ENCODE peak calls at places on chromosomes 1 and 21, in five cellular contexts. U, O, S, Y and K are unnamed samples.

GRCh38 chr1:197660389-197660788 is 114.9 kb downstream of the DENND1B start:
- DNase-seq in Y (no peak), O (no peak), U (no peak), S (no peak), K (no peak)

GRCh38 chr21:45004481-45005263 is 64.8 kb downstream of the SLX9 start:
- DNase-seq in U (no peak), O (no peak), S (no peak), Y (no peak), K (no peak)

GRCh38 chr1:176878750-176879536 is 285.6 kb downstream of the ASTN1 start:
- DNase-seq in Y (no peak), U (no peak), S (no peak), O (no peak), K (no peak)

GRCh38 chr21:25790122-25790951 is 55.6 kb downstream of the GABPA start:
- DNase-seq in O (no peak), U (peak; percentile 7), S (peak; percentile 40), Y (peak; percentile 20), K (peak; percentile 22)

GRCh38 chr1:43441894-43442632 is 11.7 kb downstream of the HYI start:
- DNase-seq in U (no peak), S (no peak), Y (no peak), O (no peak), K (no peak)

GRCh38 chr1:227316456-227316855 is 1.8 kb downstream of the CDC42BPA start:
- DNase-seq in O (no peak), U (no peak), Y (no peak), S (no peak), K (no peak)

GRCh38 chr1:59220356-59220755 is 76.5 kb upstream of the FGGY start:
- DNase-seq in U (no peak), S (no peak), Y (no peak), O (no peak), K (no peak)

GRCh38 chr1:103284270-103284669 is 175.9 kb upstream of the COL11A1 start:
- DNase-seq in O (no peak), S (no peak), Y (no peak), U (no peak), K (no peak)

GRCh38 chr21:42227909-42228708 is 9.2 kb downstream of the ABCG1 start:
- DNase-seq in U (peak; percentile 59), S (peak; percentile 96), O (peak; percentile 89), Y (peak; percentile 88), K (peak; percentile 90)

GRCh38 chr21:46095106-46095719 is 2.7 kb upstream of the COL6A2 start:
- DNase-seq in S (no peak), O (no peak), U (no peak), Y (no peak), K (no peak)

GRCh38 chr1:111516008-111516535 is 12.6 kb upstream of the ADORA3 start:
- DNase-seq in Y (peak; percentile 60), U (no peak), O (no peak), S (peak; percentile 8), K (peak; percentile 65)

GRCh38 chr1:170714163-170714562 is 50.2 kb downstream of the PRRX1 start:
- DNase-seq in S (no peak), Y (no peak), U (no peak), O (no peak), K (no peak)

GRCh38 chr1:229438021-229438420 is 4.1 kb upstream of the ACTA1 start:
- DNase-seq in Y (no peak), O (no peak), S (no peak), U (no peak), K (no peak)

GRCh38 chr1:56375184-56375837 is 204.1 kb downstream of the PLPP3 start:
- DNase-seq in Y (no peak), U (no peak), S (no peak), O (no peak), K (no peak)

GRCh38 chr21:16573581-16573980 is 843.8 kb downstream of the USP25 start:
- DNase-seq in Y (no peak), U (no peak), S (no peak), O (no peak), K (no peak)